ENCODE peak calls at places on chromosomes 7 and 10, in five cellular contexts. L is CD8-positive, alpha-beta T cell; R is uterus; E is A549; I is OCI-LY7. A is an unnamed sample. For H3K4me1, the result is how much of the 10 kb centered on the place peaks cover.

GRCh38 chr10:88457680-88458079 is 125.4 kb downstream of the RNLS start:
- DNase-seq in R (no peak), L (no peak), I (peak), E (peak), A (no peak)

GRCh38 chr10:86585037-86585725 is 63.6 kb upstream of the WAPL start:
- DNase-seq in I (peak), E (peak), R (peak), L (peak), A (peak)

GRCh38 chr7:150428671-150429451 is 21.6 kb upstream of the GIMAP8 start:
- DNase-seq in R (no peak), I (no peak), E (peak), L (no peak), A (peak)

GRCh38 chr10:11880169-11881027 is 57.2 kb downstream of the PROSER2 start:
- DNase-seq in L (no peak), I (no peak), E (no peak), R (no peak), A (no peak)

GRCh38 chr7:27205325-27206280 is 5.7 kb upstream of the HOXA13 start:
- DNase-seq in E (no peak), R (no peak), L (no peak), I (no peak), A (no peak)

GRCh38 chr10:12847361-12847975 is 154.0 kb downstream of the CCDC3 start:
- DNase-seq in E (peak), R (no peak), I (peak), L (no peak), A (peak)

GRCh38 chr7:134058521-134058920 is 68.6 kb upstream of the LRGUK start:
- DNase-seq in I (no peak), L (no peak), E (no peak), R (no peak), A (no peak)

GRCh38 chr7:44285561-44285960 is 39.8 kb downstream of the CAMK2B start:
- DNase-seq in E (no peak), R (no peak), L (no peak), I (no peak), A (no peak)

GRCh38 chr10:67492317-67493019 is 203.5 kb downstream of the CTNNA3 start:
- DNase-seq in R (no peak), I (no peak), L (no peak), E (peak), A (no peak)

GRCh38 chr7:138848056-138848975 is 50.3 kb upstream of the ATP6V0A4 start:
- DNase-seq in I (no peak), E (no peak), R (no peak), L (no peak), A (no peak)

GRCh38 chr10:3467052-3467906 is 294.7 kb upstream of the PITRM1 start:
- DNase-seq in L (no peak), I (no peak), R (peak), E (peak), A (peak)

GRCh38 chr10:11798862-11799735 is 24.1 kb upstream of the PROSER2 start:
- DNase-seq in R (no peak), L (no peak), E (no peak), I (peak), A (peak)

GRCh38 chr7:39240864-39241263 is 263.2 kb downstream of the POU6F2 start:
- DNase-seq in E (no peak), I (no peak), R (no peak), L (no peak), A (no peak)

GRCh38 chr10:69961168-69961863 is 91.3 kb upstream of the MACROH2A2 start:
- DNase-seq in R (no peak), E (no peak), I (peak), L (no peak), A (no peak)

GRCh38 chr7:120564145-120564544 is 291.2 kb downstream of the KCND2 start:
- DNase-seq in R (no peak), I (no peak), E (no peak), L (no peak), A (no peak)

DNA sequence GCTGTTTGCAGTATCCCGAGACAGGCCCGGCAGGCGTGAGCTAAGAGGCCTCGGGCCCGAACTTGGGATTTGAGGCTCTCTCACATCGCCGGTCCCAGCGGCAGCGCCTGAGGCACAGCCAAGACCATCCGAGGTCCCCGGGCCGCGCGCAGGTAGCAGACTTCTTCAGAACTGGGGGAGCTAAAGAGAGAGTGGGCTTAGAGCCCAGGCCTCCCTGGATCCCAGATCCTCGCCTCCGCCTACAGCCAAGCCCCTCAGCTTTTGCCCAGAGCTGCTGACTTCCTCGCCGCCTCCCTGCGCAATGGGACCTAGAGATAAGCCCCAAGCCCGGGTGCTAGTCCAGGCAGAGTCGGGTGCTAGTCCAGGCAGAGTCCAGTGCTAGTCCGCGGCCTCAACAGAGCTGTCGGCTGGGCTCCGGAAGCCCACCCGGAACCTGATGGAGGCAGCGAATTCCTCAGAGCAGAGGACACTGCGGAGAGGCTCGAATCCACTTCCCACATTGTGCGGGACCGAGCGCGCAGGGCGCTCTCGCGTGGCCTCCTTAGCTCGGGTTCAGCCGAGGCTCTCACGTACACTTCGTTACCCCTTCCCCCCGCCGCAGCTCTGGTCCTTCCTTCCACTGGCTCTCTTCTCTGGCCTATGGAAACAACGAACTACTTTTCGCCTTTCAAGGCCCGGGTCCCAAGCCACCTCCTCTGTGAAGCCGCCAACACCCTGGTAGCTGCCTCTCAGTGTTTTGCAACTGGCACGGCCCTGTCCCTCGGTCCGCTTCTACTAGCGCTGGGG is 5.8 kb downstream of the LBX1 start:
- DNase-seq in I (no peak), R (no peak), E (no peak), L (no peak), A (no peak)
- H3K4me3 ChIP-seq in I (no peak), R (peak), E (no peak), L (no peak), A (no peak)

GRCh38 chr7:65002972-65003585 is 3.4 kb downstream of the ERV3-1 start:
- DNase-seq in I (no peak), E (no peak), L (no peak), R (no peak), A (no peak)
- H3K4me1 ChIP-seq in I (half or more), E (under half), L (under half), R (under half), A (under half)

DNA sequence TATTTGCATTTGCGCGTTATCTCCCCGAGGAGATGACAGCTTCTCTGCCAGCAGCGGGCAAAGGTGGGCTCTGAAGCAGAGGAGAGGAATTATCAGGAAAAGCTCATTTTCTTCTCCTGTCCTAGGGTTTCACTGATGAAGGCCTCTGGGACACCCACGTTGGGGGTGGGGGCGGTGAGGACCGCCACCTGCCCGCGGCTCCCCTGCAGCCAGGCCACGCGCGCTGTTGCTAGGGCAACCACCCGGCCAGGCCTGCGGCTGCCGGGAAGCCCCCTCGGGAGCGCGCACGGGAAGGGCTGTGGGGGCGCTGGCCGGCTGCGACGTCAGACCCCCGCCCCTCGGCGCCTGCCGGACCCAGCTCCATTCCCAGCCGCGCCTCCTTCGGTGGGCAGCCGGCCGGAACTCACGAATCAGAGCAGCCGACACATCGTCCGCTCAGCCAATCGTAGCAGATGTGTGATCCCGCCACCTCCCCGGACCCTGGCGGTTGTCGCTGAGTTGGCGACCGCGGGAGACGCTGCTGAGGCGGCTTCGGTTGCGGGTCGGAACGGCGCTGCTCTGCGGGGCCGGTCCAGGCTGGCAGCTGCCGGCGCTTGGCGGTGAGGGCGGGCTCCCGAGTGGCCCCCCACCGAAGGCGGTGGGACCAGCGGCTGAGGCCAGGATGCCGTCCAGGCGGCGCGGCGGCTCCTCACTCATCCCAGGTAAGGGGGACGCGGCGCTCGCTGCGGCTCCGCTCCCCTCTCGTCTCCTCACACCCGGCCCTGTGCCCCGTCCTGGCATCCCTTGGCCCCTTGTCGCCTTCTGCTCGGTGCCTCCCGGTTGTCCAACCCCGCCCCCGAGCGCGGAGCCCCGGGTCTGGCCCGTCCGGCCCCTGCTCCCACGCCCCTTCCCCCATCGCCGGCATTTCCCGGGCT is at the start of gene TPST1:
- DNase-seq in L (peak), I (peak), R (peak), E (peak), A (peak)
- TF ChIP-seq CTCF in L (peak), I (peak), R (peak), E (peak), A (peak)

DNA sequence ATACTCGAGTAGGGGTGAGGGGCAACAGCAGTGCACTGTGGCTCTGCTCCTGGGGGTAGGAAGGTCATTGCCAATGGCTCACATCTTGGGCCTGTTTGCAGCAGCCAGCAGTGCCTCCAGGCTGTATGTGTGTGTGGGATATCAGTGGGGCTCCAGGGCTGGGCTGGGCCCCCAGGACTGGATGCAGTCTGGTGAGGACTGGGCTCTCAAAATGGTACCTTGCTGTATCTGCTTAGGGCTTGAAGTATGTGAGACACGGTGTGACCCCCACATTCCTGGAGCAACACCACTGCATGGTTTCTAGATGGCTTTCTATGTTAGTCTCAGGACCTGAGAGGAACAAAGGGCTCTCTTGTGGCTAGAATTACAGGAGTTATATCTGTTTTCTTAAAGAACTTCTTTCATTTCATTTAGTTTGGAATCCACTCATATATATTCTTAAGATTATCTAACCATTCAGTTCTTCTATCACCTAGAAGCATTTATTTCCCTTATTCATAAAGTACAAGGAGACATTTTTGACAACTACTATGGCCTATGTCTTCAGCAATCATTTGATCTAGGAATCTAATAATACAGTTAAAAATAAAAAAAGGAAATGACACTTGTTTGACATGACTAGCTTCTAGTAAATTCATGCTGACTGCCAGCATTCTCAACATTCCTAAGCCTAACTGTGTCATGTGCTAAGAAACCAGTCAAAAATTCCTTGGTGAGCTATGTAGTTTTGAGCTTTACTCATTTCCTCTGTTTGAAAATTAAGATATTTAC is 443.2 kb upstream of the SEMA3A start:
- DNase-seq in I (no peak), L (no peak), R (no peak), E (peak), A (peak)
- H3K4me3 ChIP-seq in I (no peak), L (no peak), R (no peak), E (no peak), A (no peak)

GRCh38 chr10:77681839-77682238 is 44.2 kb upstream of the KCNMA1 start:
- DNase-seq in R (no peak), L (no peak), I (no peak), E (no peak), A (no peak)
- H3K4me1 ChIP-seq in R (under half), L (under half), I (under half), E (under half), A (under half)

GRCh38 chr7:64651203-64651602 is 14.7 kb upstream of the ZNF107 start:
- DNase-seq in R (no peak), I (no peak), E (no peak), L (no peak), A (no peak)

GRCh38 chr7:64655811-64656210 is 10.1 kb upstream of the ZNF107 start:
- DNase-seq in E (no peak), L (no peak), I (no peak), R (no peak), A (no peak)

GRCh38 chr7:64653721-64654401 is 12.1 kb upstream of the ZNF107 start:
- DNase-seq in R (no peak), I (no peak), L (no peak), E (no peak), A (no peak)

GRCh38 chr7:64654796-64655548 is 11.0 kb upstream of the ZNF107 start:
- DNase-seq in L (no peak), I (no peak), E (no peak), R (no peak), A (no peak)

GRCh38 chr7:64651632-64652165 is 14.2 kb upstream of the ZNF107 start:
- DNase-seq in L (no peak), I (no peak), E (no peak), R (no peak), A (no peak)
- TF ChIP-seq CTCF in L (no peak), I (peak), E (no peak), R (no peak), A (no peak)

GRCh38 chr7:65509368-65510186 is 135.9 kb downstream of the ZNF92 start:
- DNase-seq in I (peak), R (no peak), L (no peak), E (no peak), A (peak)
- H3K4me3 ChIP-seq in I (peak), R (peak), L (peak), E (peak), A (peak)

DNA sequence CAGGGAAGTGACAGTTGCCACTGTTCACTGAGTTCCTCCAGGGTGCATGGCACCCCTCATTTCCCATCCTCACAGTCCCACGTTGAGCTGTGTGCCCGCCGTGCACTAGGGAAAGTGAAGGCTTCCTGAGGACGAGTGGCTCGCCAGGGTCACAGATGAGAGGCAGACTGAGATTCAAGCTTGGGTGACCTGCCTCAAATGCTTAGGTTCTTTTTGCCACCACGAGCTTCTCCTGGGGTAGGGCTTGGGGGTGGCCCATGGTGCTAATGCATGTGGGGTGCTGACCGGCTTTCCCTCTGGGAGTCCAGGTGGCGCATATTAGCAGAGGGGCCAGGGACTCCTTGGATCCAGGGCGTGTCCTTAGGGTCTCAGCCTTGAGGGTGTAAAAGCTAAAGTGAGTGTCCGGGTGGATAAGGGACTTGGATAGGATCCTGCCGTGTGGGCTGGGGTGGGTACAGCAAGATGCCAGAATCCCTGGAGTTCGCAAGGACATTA is 1.9 kb downstream of the CALHM2 start:
- DNase-seq in L (no peak), E (no peak), I (no peak), R (no peak), A (no peak)
- H3K4me1 ChIP-seq in L (under half), E (under half), I (under half), R (under half), A (under half)

GRCh38 chr10:35874326-35875070 is 232.4 kb upstream of the FZD8 start:
- DNase-seq in I (no peak), E (no peak), L (no peak), R (no peak), A (no peak)
- TF ChIP-seq CTCF in I (no peak), E (no peak), L (no peak), R (no peak), A (no peak)

DNA sequence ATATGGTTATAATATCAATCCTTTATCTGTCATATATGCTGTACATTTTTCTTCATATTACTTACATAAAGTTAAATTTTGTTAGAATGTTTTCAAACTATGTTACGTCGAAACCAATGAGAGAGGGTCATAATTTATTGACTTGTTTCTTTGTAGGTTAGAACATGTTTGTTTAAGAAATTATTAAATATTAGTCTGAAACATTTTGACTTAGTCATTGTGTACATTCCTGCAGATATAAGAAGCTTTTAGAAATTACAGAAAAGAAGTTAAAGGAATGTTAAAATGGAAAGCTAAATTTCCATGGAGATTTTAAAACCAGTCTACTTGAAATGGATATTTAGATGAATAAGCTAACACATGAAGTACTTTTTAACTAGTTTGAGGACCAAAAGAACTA is 99.8 kb downstream of the ANKRD30A start:
- DNase-seq in I (no peak), E (peak), L (no peak), R (no peak), A (no peak)
- H3K4me3 ChIP-seq in I (no peak), E (no peak), L (no peak), R (no peak), A (no peak)